ENCODE peak calls at places on chromosome X, in four cellular contexts. U, Y, X and T are unnamed samples.

GRCh38 chrX:989959-990510 is 222.4 kb downstream of the CRLF2 start:
- DNase-seq in U (no peak), X (no peak), Y (peak; percentile 49), T (peak; percentile 78)

GRCh38 chrX:3407785-3408184 is 61.3 kb upstream of the MXRA5 start:
- DNase-seq in Y (no peak), X (no peak), U (no peak), T (no peak)

GRCh38 chrX:22313757-22314156 is 41.0 kb downstream of the CBLL2 start:
- DNase-seq in Y (no peak), U (no peak), X (no peak), T (no peak)

GRCh38 chrX:81537723-81538122 is 335.8 kb downstream of the SH3BGRL start:
- DNase-seq in Y (no peak), U (no peak), X (no peak), T (no peak)

GRCh38 chrX:151754641-151755215 is 20.2 kb downstream of the CNGA2 start:
- DNase-seq in U (no peak), X (no peak), Y (no peak), T (no peak)

GRCh38 chrX:115234220-115234557 is 293 bp upstream of the LRCH2 start:
- DNase-seq in Y (no peak), U (no peak), X (no peak), T (no peak)

GRCh38 chrX:23666282-23666681 is 1.0 kb upstream of the PRDX4 start:
- DNase-seq in X (no peak), U (no peak), Y (no peak), T (no peak)

GRCh38 chrX:42992199-42992943 is 214.4 kb upstream of the PPP1R2C start:
- DNase-seq in X (no peak), U (no peak), Y (no peak), T (no peak)

GRCh38 chrX:99371976-99372595 is 1038.0 kb downstream of the PCDH19 start:
- DNase-seq in Y (no peak), U (no peak), X (no peak), T (no peak)

GRCh38 chrX:124239324-124239723 is 93.1 kb upstream of the TEX13D start:
- DNase-seq in U (no peak), Y (no peak), X (no peak), T (no peak)

GRCh38 chrX:17405225-17405969 is 30.4 kb downstream of the NHS start:
- DNase-seq in Y (no peak), X (peak; percentile 1), U (no peak), T (peak; percentile 66)

GRCh38 chrX:103356897-103357296 is 591 bp downstream of the TCEAL9 start:
- DNase-seq in U (no peak), Y (peak; percentile 9), X (no peak), T (no peak)

GRCh38 chrX:130098202-130098552 is 12.1 kb downstream of the ELF4 start:
- DNase-seq in Y (no peak), U (no peak), X (no peak), T (no peak)

GRCh38 chrX:130100180-130100579 is 10.1 kb downstream of the ELF4 start:
- DNase-seq in X (no peak), U (no peak), Y (no peak), T (no peak)

GRCh38 chrX:130094712-130095111 is 15.6 kb downstream of the ELF4 start:
- DNase-seq in Y (no peak), U (no peak), X (no peak), T (no peak)

GRCh38 chrX:130095249-130095648 is 15.0 kb downstream of the ELF4 start:
- DNase-seq in X (no peak), U (no peak), Y (no peak), T (no peak)

DNA sequence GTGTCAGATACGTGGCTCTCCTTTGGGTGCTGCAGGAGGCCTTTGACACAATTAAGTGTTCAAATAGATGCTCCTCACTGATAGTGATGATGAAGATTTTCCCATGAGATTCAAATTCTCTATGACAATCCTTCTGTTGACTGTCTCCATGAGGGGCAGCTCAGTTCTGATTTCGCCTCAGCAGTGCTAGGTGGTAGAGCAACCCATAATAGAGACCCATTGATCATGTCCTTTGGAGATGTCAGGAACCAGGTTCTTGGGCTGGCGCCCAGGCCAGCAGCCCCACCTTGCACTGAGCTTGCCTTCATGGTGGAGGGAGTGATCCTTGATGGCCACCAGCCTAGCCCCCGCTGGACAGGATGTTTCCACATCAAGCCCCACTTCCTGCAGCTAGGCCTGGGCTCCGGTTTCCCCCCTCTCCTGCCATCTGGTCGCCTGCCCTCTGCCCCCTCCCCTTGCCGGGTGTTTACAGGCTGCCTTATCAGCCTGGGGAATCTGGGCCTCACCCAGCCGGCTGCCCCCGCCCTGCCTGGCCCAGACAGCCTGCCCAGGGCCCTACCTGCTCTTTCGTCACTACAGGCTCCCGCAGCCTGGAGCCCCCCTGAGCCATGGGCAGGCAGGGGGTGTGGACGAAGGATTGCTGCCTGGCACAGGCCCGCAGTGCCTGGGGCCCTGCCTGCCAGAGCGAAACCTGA is 12.6 kb downstream of the ELF4 start:
- DNase-seq in X (peak; percentile 50), Y (peak; percentile 56), U (no peak), T (no peak)
- TF ChIP-seq MAX in X (no peak), Y (no peak), U (no peak), T (no peak)

GRCh38 chrX:33194876-33195433 is 16.4 kb downstream of the DMD start:
- DNase-seq in Y (no peak), X (no peak), U (no peak), T (no peak)
- H3K4me3 ChIP-seq in Y (no peak overlapping the region), X (no peak overlapping the region), U (no peak overlapping the region), T (no peak overlapping the region)

GRCh38 chrX:105114554-105115130 is 105.9 kb downstream of the TEX13A start:
- DNase-seq in Y (no peak), X (no peak), U (no peak), T (no peak)
- TF ChIP-seq FOSL1 in Y (no peak), X (no peak), U (no peak), T (no peak)

GRCh38 chrX:38807873-38808272 is 6.6 kb downstream of the MID1IP1 start:
- DNase-seq in U (no peak), Y (no peak), X (no peak), T (no peak)

GRCh38 chrX:38805294-38806053 is 4.2 kb downstream of the MID1IP1 start:
- DNase-seq in Y (peak; percentile 26), X (peak; percentile 56), U (peak; percentile 47), T (no peak)

GRCh38 chrX:38804481-38805293 is 3.4 kb downstream of the MID1IP1 start:
- DNase-seq in Y (peak; percentile 40), U (peak; percentile 45), X (no peak), T (no peak)

GRCh38 chrX:38806875-38807601 is 5.8 kb downstream of the MID1IP1 start:
- DNase-seq in X (peak; percentile 13), U (no peak), Y (no peak), T (no peak)

DNA sequence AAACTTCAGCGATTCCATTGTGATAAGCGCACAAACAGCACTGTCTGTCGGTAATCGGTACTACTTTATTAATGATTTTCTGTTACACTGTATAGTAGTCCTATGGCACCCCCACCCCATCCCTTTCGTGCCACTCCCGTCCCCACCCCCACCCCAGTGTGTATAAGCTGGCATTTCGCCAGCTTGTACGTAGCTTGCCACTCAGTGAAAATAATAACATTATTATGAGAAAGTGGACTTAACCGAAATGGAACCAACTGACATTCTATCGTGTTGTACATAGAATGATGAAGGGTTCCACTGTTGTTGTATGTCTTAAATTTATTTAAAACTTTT is 4.8 kb downstream of the MID1IP1 start:
- DNase-seq in X (no peak), U (no peak), Y (peak; percentile 26), T (no peak)
- TF ChIP-seq MAX in X (no peak), U (no peak), Y (no peak), T (no peak)

DNA sequence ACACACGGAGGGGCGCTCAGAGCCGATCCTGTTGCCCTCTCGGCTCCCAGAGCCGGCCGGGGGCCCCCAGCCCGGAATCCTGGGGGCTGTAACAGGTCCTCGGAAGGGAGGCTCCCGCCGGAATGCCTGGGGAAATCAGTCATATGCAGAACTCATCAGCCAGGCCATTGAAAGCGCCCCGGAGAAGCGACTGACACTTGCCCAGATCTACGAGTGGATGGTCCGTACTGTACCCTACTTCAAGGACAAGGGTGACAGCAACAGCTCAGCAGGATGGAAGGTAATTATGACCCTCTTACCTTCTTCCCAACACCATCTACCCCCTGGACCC is 1.0 kb downstream of the FOXO4 start:
- DNase-seq in X (no peak), U (no peak), Y (no peak), T (no peak)
- H3K4me3 ChIP-seq in X (peak overlapping the region; percentile 66), U (peak overlapping the region; percentile 78), Y (peak overlapping the region; percentile 59), T (peak overlapping the region; percentile 64)

GRCh38 chrX:134880866-134881265 is 109.9 kb upstream of the SMIM10 start:
- DNase-seq in X (no peak), U (no peak), Y (no peak), T (no peak)

GRCh38 chrX:134870419-134870818 is 120.4 kb upstream of the SMIM10 start:
- DNase-seq in X (no peak), U (no peak), Y (no peak), T (no peak)

GRCh38 chrX:134875679-134876078 is 115.1 kb upstream of the SMIM10 start:
- DNase-seq in X (no peak), U (no peak), Y (no peak), T (no peak)
- TF ChIP-seq FOSL1 in X (no peak), U (no peak), Y (no peak), T (no peak)

GRCh38 chrX:11059923-11060322 is 51.2 kb upstream of the HCCS start:
- DNase-seq in Y (no peak), X (no peak), U (no peak), T (no peak)
- TF ChIP-seq MAX in Y (no peak), X (no peak), U (no peak), T (no peak)

GRCh38 chrX:40144576-40144975 is 46.8 kb upstream of the BCOR start:
- DNase-seq in U (no peak), Y (no peak), X (no peak), T (no peak)
- H3K4me3 ChIP-seq in U (peak overlapping the region; percentile 54), Y (no peak overlapping the region), X (peak overlapping the region; percentile 66), T (peak overlapping the region; percentile 62)